ENCODE peak calls at places on chromosome 1, in eight cellular contexts. One of them, this sample, is unnamed.

GRCh38 chr1:192167941-192168685 is 9.9 kb downstream of the RGS18 start:
- DNase-seq in NCI-H345: no peak
- DNase-seq in dorsolateral prefrontal cortex: peak; percentile 32
- DNase-seq in heart left ventricle: no peak
- DNase-seq in H4: no peak
- DNase-seq in progenitor cell of endocrine pancreas: no peak
- DNase-seq in nucleus accumbens: no peak
- DNase-seq in AG20443: no peak
- DNase-seq in this sample: no peak

GRCh38 chr1:229227298-229227919 is 43.5 kb upstream of the RAB4A start:
- DNase-seq in nucleus accumbens: peak; percentile 93
- DNase-seq in AG20443: peak; percentile 84
- DNase-seq in H4: peak; percentile 47
- DNase-seq in progenitor cell of endocrine pancreas: peak; percentile 77
- DNase-seq in NCI-H345: peak; percentile 85
- DNase-seq in heart left ventricle: peak; percentile 81
- DNase-seq in dorsolateral prefrontal cortex: peak; percentile 89
- DNase-seq in this sample: peak; percentile 71

GRCh38 chr1:175540928-175541645 is 202.3 kb downstream of the TNR start:
- DNase-seq in AG20443: no peak
- DNase-seq in nucleus accumbens: no peak
- DNase-seq in dorsolateral prefrontal cortex: no peak
- DNase-seq in NCI-H345: no peak
- DNase-seq in heart left ventricle: no peak
- DNase-seq in H4: no peak
- DNase-seq in progenitor cell of endocrine pancreas: no peak
- DNase-seq in this sample: no peak

GRCh38 chr1:64866689-64867088 is 99.7 kb downstream of the JAK1 start:
- DNase-seq in nucleus accumbens: no peak
- DNase-seq in NCI-H345: no peak
- DNase-seq in AG20443: no peak
- DNase-seq in heart left ventricle: no peak
- DNase-seq in progenitor cell of endocrine pancreas: no peak
- DNase-seq in H4: no peak
- DNase-seq in dorsolateral prefrontal cortex: no peak
- DNase-seq in this sample: no peak

GRCh38 chr1:58290685-58291372 is 255.7 kb downstream of the OMA1 start:
- DNase-seq in AG20443: peak; percentile 44
- DNase-seq in progenitor cell of endocrine pancreas: peak; percentile 54
- DNase-seq in dorsolateral prefrontal cortex: no peak
- DNase-seq in NCI-H345: no peak
- DNase-seq in heart left ventricle: no peak
- DNase-seq in H4: no peak
- DNase-seq in nucleus accumbens: peak; percentile 2
- DNase-seq in this sample: no peak

GRCh38 chr1:236888903-236889302 is 93.8 kb downstream of the MTR start:
- DNase-seq in H4: no peak
- DNase-seq in heart left ventricle: peak; percentile 77
- DNase-seq in dorsolateral prefrontal cortex: peak; percentile 45
- DNase-seq in AG20443: no peak
- DNase-seq in NCI-H345: no peak
- DNase-seq in progenitor cell of endocrine pancreas: no peak
- DNase-seq in nucleus accumbens: peak; percentile 26
- DNase-seq in this sample: no peak

GRCh38 chr1:198560093-198560638 is 19.7 kb upstream of the ATP6V1G3 start:
- DNase-seq in progenitor cell of endocrine pancreas: no peak
- DNase-seq in nucleus accumbens: no peak
- DNase-seq in dorsolateral prefrontal cortex: no peak
- DNase-seq in AG20443: no peak
- DNase-seq in NCI-H345: no peak
- DNase-seq in heart left ventricle: no peak
- DNase-seq in H4: peak; percentile 48
- DNase-seq in this sample: no peak

GRCh38 chr1:205423814-205424399 is 2.1 kb upstream of the LEMD1 start:
- DNase-seq in dorsolateral prefrontal cortex: no peak
- DNase-seq in AG20443: no peak
- DNase-seq in progenitor cell of endocrine pancreas: no peak
- DNase-seq in H4: no peak
- DNase-seq in nucleus accumbens: no peak
- DNase-seq in heart left ventricle: no peak
- DNase-seq in NCI-H345: no peak
- DNase-seq in this sample: no peak

GRCh38 chr1:43582162-43582566 is 51.5 kb downstream of the PTPRF start:
- DNase-seq in H4: peak; percentile 96
- DNase-seq in nucleus accumbens: no peak
- DNase-seq in heart left ventricle: no peak
- DNase-seq in NCI-H345: peak; percentile 90
- DNase-seq in progenitor cell of endocrine pancreas: no peak
- DNase-seq in dorsolateral prefrontal cortex: peak; percentile 82
- DNase-seq in AG20443: peak; percentile 95
- DNase-seq in this sample: no peak

GRCh38 chr1:203204776-203205175 is 18.3 kb upstream of the CHI3L1 start:
- DNase-seq in nucleus accumbens: no peak
- DNase-seq in heart left ventricle: no peak
- DNase-seq in AG20443: no peak
- DNase-seq in progenitor cell of endocrine pancreas: no peak
- DNase-seq in dorsolateral prefrontal cortex: no peak
- DNase-seq in H4: no peak
- DNase-seq in NCI-H345: no peak
- DNase-seq in this sample: no peak

GRCh38 chr1:157044326-157044725 is 1.2 kb downstream of the ARHGEF11 start:
- DNase-seq in heart left ventricle: no peak
- DNase-seq in dorsolateral prefrontal cortex: no peak
- DNase-seq in nucleus accumbens: no peak
- DNase-seq in NCI-H345: no peak
- DNase-seq in progenitor cell of endocrine pancreas: no peak
- DNase-seq in AG20443: no peak
- DNase-seq in H4: no peak
- DNase-seq in this sample: no peak

GRCh38 chr1:61141288-61142044 is 59.1 kb downstream of the NFIA start:
- DNase-seq in dorsolateral prefrontal cortex: no peak
- DNase-seq in progenitor cell of endocrine pancreas: no peak
- DNase-seq in nucleus accumbens: no peak
- DNase-seq in H4: no peak
- DNase-seq in AG20443: peak; percentile 22
- DNase-seq in NCI-H345: no peak
- DNase-seq in heart left ventricle: no peak
- DNase-seq in this sample: no peak

This sample was measured in central memory CD8-positive, alpha-beta T cell.